ENCODE peak calls at places on chromosomes 16 and 17, in four cellular contexts. B is HEK293T; G is amniotic stem cell; L is activated naive CD8-positive, alpha-beta T cell treated with anti-CD3 and anti-CD28 coated beads, Interleukin-2, amount 50 U/mL, for 24 hours. P is an unnamed sample.

GRCh38 chr16:75252946-75253911 is 1.8 kb upstream of the BCAR1 start:
- DNase-seq in G (no peak), L (no peak), B (no peak), P (peak)

GRCh38 chr17:36717088-36717487 is 115.7 kb downstream of the MRM1 start:
- DNase-seq in L (no peak), G (no peak), B (no peak), P (no peak)

GRCh38 chr16:68345351-68345810 is 34.6 kb downstream of the PRMT7 start:
- DNase-seq in L (peak), B (no peak), G (no peak), P (no peak)

GRCh38 chr17:81566461-81567126 is 14.4 kb upstream of the FAAP100 start:
- DNase-seq in B (no peak), G (peak), L (no peak), P (peak)

GRCh38 chr16:3170440-3171180 is 17.4 kb upstream of the OR1F1 start:
- DNase-seq in B (no peak), L (peak), G (no peak), P (no peak)

GRCh38 chr16:21653571-21653970 is 1.2 kb upstream of the IGSF6 start:
- DNase-seq in G (no peak), B (no peak), L (no peak), P (no peak)

GRCh38 chr16:35398208-35398607 is 1938.8 kb downstream of the TP53TG3F start:
- DNase-seq in L (no peak), G (no peak), B (no peak), P (no peak)

GRCh38 chr17:29577009-29577777 is 8.7 kb downstream of the TP53I13 start:
- DNase-seq in B (no peak), L (no peak), G (no peak), P (no peak)

GRCh38 chr16:66422366-66422765 is 4.7 kb upstream of the BEAN1 start:
- DNase-seq in B (no peak), G (no peak), L (no peak), P (no peak)

GRCh38 chr17:32443827-32444300 is 446 bp upstream of the PSMD11 start:
- DNase-seq in G (no peak), B (no peak), L (no peak), P (no peak)

GRCh38 chr17:32496348-32497078 is 9.7 kb downstream of the CDK5R1 start:
- DNase-seq in G (no peak), L (no peak), B (no peak), P (no peak)

GRCh38 chr16:81511371-81511770 is 66.8 kb downstream of the CMIP start:
- DNase-seq in L (no peak), G (peak), B (no peak), P (no peak)

GRCh38 chr16:29900102-29900887 is at the start of gene ASPHD1:
- DNase-seq in L (peak), G (peak), B (peak), P (peak)

GRCh38 chr17:72587773-72588511 is 467.1 kb downstream of the SOX9 start:
- DNase-seq in L (no peak), G (no peak), B (no peak), P (no peak)

GRCh38 chr16:1469693-1470201 is 5.1 kb downstream of the CLCN7 start:
- DNase-seq in B (no peak), L (no peak), G (no peak), P (no peak)

GRCh38 chr16:75591001-75591852 is 25.0 kb downstream of the GABARAPL2 start:
- DNase-seq in B (peak), G (no peak), L (no peak), P (peak)

GRCh38 chr17:8504460-8505207 is 69.0 kb downstream of the NDEL1 start:
- DNase-seq in G (no peak), L (no peak), B (no peak), P (no peak)

GRCh38 chr16:28100810-28101532 is 37.5 kb upstream of the GSG1L start:
- DNase-seq in B (no peak), G (no peak), L (no peak), P (no peak)

GRCh38 chr17:38654411-38655398 is 20.1 kb downstream of the EPOP start:
- DNase-seq in B (no peak), L (peak), G (no peak), P (no peak)

GRCh38 chr17:61007980-61008379 is 330.3 kb downstream of the BCAS3 start:
- DNase-seq in L (no peak), B (no peak), G (no peak), P (no peak)

GRCh38 chr17:72121164-72122001 is 563 bp downstream of the SOX9 start:
- DNase-seq in L (no peak), B (peak), G (no peak), P (peak)

GRCh38 chr16:85056211-85056748 is 28.7 kb downstream of the KIAA0513 start:
- DNase-seq in L (peak), B (peak), G (no peak), P (no peak)

GRCh38 chr17:63033142-63033541 is 67.1 kb downstream of the TANC2 start:
- DNase-seq in B (no peak), G (no peak), L (no peak), P (peak)